ENCODE peak calls at places on chromosomes 5 and 9, in six cellular contexts. One of them, this sample, is unnamed.

GRCh38 chr5:75341934-75342333 is 4.9 kb downstream of the HMGCR start:
- DNase-seq in HT-29: no peak
- DNase-seq in aorta: no peak
- DNase-seq in effector memory CD8-positive, alpha-beta T cell: no peak
- DNase-seq in stimulated activated CD8-positive, alpha-beta memory T cell treated with anti-CD3 and anti-CD28 coated beads, Interleukin-7, amount 100 ng/mL, for 48 hours: no peak
- DNase-seq in EL: no peak
- DNase-seq in this sample: no peak

GRCh38 chr5:139680368-139681111 is 32.4 kb downstream of the CXXC5 start:
- DNase-seq in HT-29: no peak
- DNase-seq in stimulated activated CD8-positive, alpha-beta memory T cell treated with anti-CD3 and anti-CD28 coated beads, Interleukin-7, amount 100 ng/mL, for 48 hours: no peak
- DNase-seq in EL: no peak
- DNase-seq in effector memory CD8-positive, alpha-beta T cell: no peak
- DNase-seq in aorta: no peak
- DNase-seq in this sample: no peak

GRCh38 chr5:68478306-68479091 is 262.9 kb downstream of the PIK3R1 start:
- DNase-seq in effector memory CD8-positive, alpha-beta T cell: no peak
- DNase-seq in EL: peak
- DNase-seq in aorta: no peak
- DNase-seq in stimulated activated CD8-positive, alpha-beta memory T cell treated with anti-CD3 and anti-CD28 coated beads, Interleukin-7, amount 100 ng/mL, for 48 hours: no peak
- DNase-seq in HT-29: no peak
- DNase-seq in this sample: no peak

GRCh38 chr5:140106101-140106500 is 7.8 kb upstream of the PURA start:
- DNase-seq in aorta: no peak
- DNase-seq in stimulated activated CD8-positive, alpha-beta memory T cell treated with anti-CD3 and anti-CD28 coated beads, Interleukin-7, amount 100 ng/mL, for 48 hours: no peak
- DNase-seq in HT-29: peak
- DNase-seq in EL: no peak
- DNase-seq in effector memory CD8-positive, alpha-beta T cell: no peak
- DNase-seq in this sample: no peak

GRCh38 chr5:163504091-163504931 is 1.1 kb upstream of the MAT2B start:
- DNase-seq in stimulated activated CD8-positive, alpha-beta memory T cell treated with anti-CD3 and anti-CD28 coated beads, Interleukin-7, amount 100 ng/mL, for 48 hours: peak
- DNase-seq in HT-29: peak
- DNase-seq in effector memory CD8-positive, alpha-beta T cell: peak
- DNase-seq in EL: peak
- DNase-seq in aorta: peak
- DNase-seq in this sample: no peak

GRCh38 chr5:35884789-35885172 is 28.1 kb downstream of the IL7R start:
- DNase-seq in aorta: no peak
- DNase-seq in effector memory CD8-positive, alpha-beta T cell: no peak
- DNase-seq in EL: no peak
- DNase-seq in HT-29: no peak
- DNase-seq in stimulated activated CD8-positive, alpha-beta memory T cell treated with anti-CD3 and anti-CD28 coated beads, Interleukin-7, amount 100 ng/mL, for 48 hours: no peak
- DNase-seq in this sample: no peak

GRCh38 chr9:112086627-112087026 is 88.5 kb downstream of the SUSD1 start:
- DNase-seq in EL: peak
- DNase-seq in effector memory CD8-positive, alpha-beta T cell: no peak
- DNase-seq in stimulated activated CD8-positive, alpha-beta memory T cell treated with anti-CD3 and anti-CD28 coated beads, Interleukin-7, amount 100 ng/mL, for 48 hours: no peak
- DNase-seq in aorta: no peak
- DNase-seq in HT-29: peak
- DNase-seq in this sample: no peak

GRCh38 chr5:141734501-141735231 is 52.6 kb upstream of the ARAP3 start:
- DNase-seq in HT-29: peak
- DNase-seq in EL: peak
- DNase-seq in stimulated activated CD8-positive, alpha-beta memory T cell treated with anti-CD3 and anti-CD28 coated beads, Interleukin-7, amount 100 ng/mL, for 48 hours: peak
- DNase-seq in effector memory CD8-positive, alpha-beta T cell: peak
- DNase-seq in aorta: peak
- DNase-seq in this sample: no peak

GRCh38 chr9:133705576-133705975 is 32.6 kb downstream of the SARDH start:
- DNase-seq in HT-29: no peak
- DNase-seq in stimulated activated CD8-positive, alpha-beta memory T cell treated with anti-CD3 and anti-CD28 coated beads, Interleukin-7, amount 100 ng/mL, for 48 hours: no peak
- DNase-seq in aorta: peak
- DNase-seq in EL: no peak
- DNase-seq in effector memory CD8-positive, alpha-beta T cell: no peak
- DNase-seq in this sample: no peak

GRCh38 chr5:145908206-145908945 is 28.0 kb upstream of the SH3RF2 start:
- DNase-seq in stimulated activated CD8-positive, alpha-beta memory T cell treated with anti-CD3 and anti-CD28 coated beads, Interleukin-7, amount 100 ng/mL, for 48 hours: no peak
- DNase-seq in EL: no peak
- DNase-seq in aorta: no peak
- DNase-seq in effector memory CD8-positive, alpha-beta T cell: no peak
- DNase-seq in HT-29: peak
- DNase-seq in this sample: no peak

GRCh38 chr5:37696190-37697021 is 143.4 kb downstream of the GDNF start:
- DNase-seq in aorta: no peak
- DNase-seq in HT-29: peak
- DNase-seq in effector memory CD8-positive, alpha-beta T cell: no peak
- DNase-seq in stimulated activated CD8-positive, alpha-beta memory T cell treated with anti-CD3 and anti-CD28 coated beads, Interleukin-7, amount 100 ng/mL, for 48 hours: no peak
- DNase-seq in EL: peak
- DNase-seq in this sample: no peak

GRCh38 chr5:64811050-64811640 is 42.4 kb downstream of the CWC27 start:
- DNase-seq in aorta: no peak
- DNase-seq in EL: peak
- DNase-seq in effector memory CD8-positive, alpha-beta T cell: peak
- DNase-seq in HT-29: peak
- DNase-seq in stimulated activated CD8-positive, alpha-beta memory T cell treated with anti-CD3 and anti-CD28 coated beads, Interleukin-7, amount 100 ng/mL, for 48 hours: no peak
- DNase-seq in this sample: peak

GRCh38 chr5:108398964-108399363 is 17.1 kb upstream of the FBXL17 start:
- DNase-seq in HT-29: peak
- DNase-seq in stimulated activated CD8-positive, alpha-beta memory T cell treated with anti-CD3 and anti-CD28 coated beads, Interleukin-7, amount 100 ng/mL, for 48 hours: no peak
- DNase-seq in effector memory CD8-positive, alpha-beta T cell: no peak
- DNase-seq in EL: no peak
- DNase-seq in aorta: no peak
- DNase-seq in this sample: no peak

GRCh38 chr5:125337222-125337768 is 590.9 kb upstream of the ZNF608 start:
- DNase-seq in EL: no peak
- DNase-seq in effector memory CD8-positive, alpha-beta T cell: no peak
- DNase-seq in stimulated activated CD8-positive, alpha-beta memory T cell treated with anti-CD3 and anti-CD28 coated beads, Interleukin-7, amount 100 ng/mL, for 48 hours: no peak
- DNase-seq in HT-29: no peak
- DNase-seq in aorta: no peak
- DNase-seq in this sample: no peak

GRCh38 chr5:179795863-179796833 is 2.4 kb downstream of the LTC4S start:
- DNase-seq in effector memory CD8-positive, alpha-beta T cell: peak
- DNase-seq in EL: peak
- DNase-seq in HT-29: peak
- DNase-seq in aorta: peak
- DNase-seq in stimulated activated CD8-positive, alpha-beta memory T cell treated with anti-CD3 and anti-CD28 coated beads, Interleukin-7, amount 100 ng/mL, for 48 hours: peak
- DNase-seq in this sample: peak

GRCh38 chr5:124692324-124692723 is 54.1 kb downstream of the ZNF608 start:
- DNase-seq in aorta: no peak
- DNase-seq in HT-29: no peak
- DNase-seq in effector memory CD8-positive, alpha-beta T cell: no peak
- DNase-seq in stimulated activated CD8-positive, alpha-beta memory T cell treated with anti-CD3 and anti-CD28 coated beads, Interleukin-7, amount 100 ng/mL, for 48 hours: no peak
- DNase-seq in EL: peak
- DNase-seq in this sample: no peak

GRCh38 chr5:92353107-92354030 is 970.3 kb upstream of the ARRDC3 start:
- DNase-seq in effector memory CD8-positive, alpha-beta T cell: no peak
- DNase-seq in stimulated activated CD8-positive, alpha-beta memory T cell treated with anti-CD3 and anti-CD28 coated beads, Interleukin-7, amount 100 ng/mL, for 48 hours: no peak
- DNase-seq in aorta: no peak
- DNase-seq in EL: peak
- DNase-seq in HT-29: peak
- DNase-seq in this sample: no peak

GRCh38 chr9:91902465-91903125 is 47.4 kb downstream of the ROR2 start:
- DNase-seq in EL: no peak
- DNase-seq in HT-29: no peak
- DNase-seq in effector memory CD8-positive, alpha-beta T cell: no peak
- DNase-seq in stimulated activated CD8-positive, alpha-beta memory T cell treated with anti-CD3 and anti-CD28 coated beads, Interleukin-7, amount 100 ng/mL, for 48 hours: no peak
- DNase-seq in aorta: no peak
- DNase-seq in this sample: no peak

GRCh38 chr9:101912698-101913097 is 174.3 kb upstream of the GRIN3A start:
- DNase-seq in EL: no peak
- DNase-seq in stimulated activated CD8-positive, alpha-beta memory T cell treated with anti-CD3 and anti-CD28 coated beads, Interleukin-7, amount 100 ng/mL, for 48 hours: no peak
- DNase-seq in aorta: no peak
- DNase-seq in HT-29: no peak
- DNase-seq in effector memory CD8-positive, alpha-beta T cell: no peak
- DNase-seq in this sample: no peak

GRCh38 chr5:127409236-127409921 is 108.1 kb upstream of the PRRC1 start:
- DNase-seq in HT-29: no peak
- DNase-seq in effector memory CD8-positive, alpha-beta T cell: peak
- DNase-seq in EL: no peak
- DNase-seq in aorta: no peak
- DNase-seq in stimulated activated CD8-positive, alpha-beta memory T cell treated with anti-CD3 and anti-CD28 coated beads, Interleukin-7, amount 100 ng/mL, for 48 hours: no peak
- DNase-seq in this sample: no peak

GRCh38 chr5:139494256-139494655 is 11.7 kb upstream of the STING1 start:
- DNase-seq in aorta: no peak
- DNase-seq in stimulated activated CD8-positive, alpha-beta memory T cell treated with anti-CD3 and anti-CD28 coated beads, Interleukin-7, amount 100 ng/mL, for 48 hours: no peak
- DNase-seq in EL: peak
- DNase-seq in HT-29: no peak
- DNase-seq in effector memory CD8-positive, alpha-beta T cell: no peak
- DNase-seq in this sample: no peak

GRCh38 chr9:82054264-82055015 is 65.9 kb downstream of the SPATA31D1 start:
- DNase-seq in stimulated activated CD8-positive, alpha-beta memory T cell treated with anti-CD3 and anti-CD28 coated beads, Interleukin-7, amount 100 ng/mL, for 48 hours: no peak
- DNase-seq in aorta: no peak
- DNase-seq in effector memory CD8-positive, alpha-beta T cell: no peak
- DNase-seq in HT-29: no peak
- DNase-seq in EL: no peak
- DNase-seq in this sample: no peak

GRCh38 chr5:60295423-60295822 is 401.9 kb upstream of the PDE4D start:
- DNase-seq in aorta: no peak
- DNase-seq in HT-29: peak
- DNase-seq in effector memory CD8-positive, alpha-beta T cell: no peak
- DNase-seq in EL: peak
- DNase-seq in stimulated activated CD8-positive, alpha-beta memory T cell treated with anti-CD3 and anti-CD28 coated beads, Interleukin-7, amount 100 ng/mL, for 48 hours: no peak
- DNase-seq in this sample: no peak

GRCh38 chr5:55234171-55234700 is 828 bp upstream of the CCNO start:
- DNase-seq in aorta: peak
- DNase-seq in effector memory CD8-positive, alpha-beta T cell: no peak
- DNase-seq in EL: peak
- DNase-seq in stimulated activated CD8-positive, alpha-beta memory T cell treated with anti-CD3 and anti-CD28 coated beads, Interleukin-7, amount 100 ng/mL, for 48 hours: no peak
- DNase-seq in HT-29: peak
- DNase-seq in this sample: no peak

This sample was measured in CD4-positive, CD25-positive, alpha-beta regulatory T cell.